ENCODE peak calls at places on chromosomes 4 and X, in six cellular contexts. One of them, this sample, is unnamed.

GRCh38 chrX:136954930-136955329 is 74.4 kb upstream of the RBMX start:
- DNase-seq in NCI-H774: no peak
- DNase-seq in mucosa of descending colon: no peak
- DNase-seq in stimulated activated CD4-positive, alpha-beta T cell treated with anti-CD3 and anti-CD28 coated beads, Interleukin-1b, Interleukin-23, amount 100 ng/mL, for 24 hours: no peak
- DNase-seq in GM04504: peak
- DNase-seq in choroid plexus epithelial cell: peak
- DNase-seq in this sample: no peak

GRCh38 chr4:7166981-7167700 is 25.2 kb upstream of the SORCS2 start:
- DNase-seq in NCI-H774: no peak
- DNase-seq in mucosa of descending colon: peak
- DNase-seq in stimulated activated CD4-positive, alpha-beta T cell treated with anti-CD3 and anti-CD28 coated beads, Interleukin-1b, Interleukin-23, amount 100 ng/mL, for 24 hours: no peak
- DNase-seq in GM04504: no peak
- DNase-seq in choroid plexus epithelial cell: no peak
- DNase-seq in this sample: no peak

GRCh38 chrX:143455045-143455444 is 62.2 kb downstream of the SPANXN3 start:
- DNase-seq in NCI-H774: no peak
- DNase-seq in mucosa of descending colon: no peak
- DNase-seq in stimulated activated CD4-positive, alpha-beta T cell treated with anti-CD3 and anti-CD28 coated beads, Interleukin-1b, Interleukin-23, amount 100 ng/mL, for 24 hours: no peak
- DNase-seq in GM04504: no peak
- DNase-seq in choroid plexus epithelial cell: peak
- DNase-seq in this sample: no peak

GRCh38 chr4:155999743-156000142 is 46.1 kb upstream of the CTSO start:
- DNase-seq in NCI-H774: no peak
- DNase-seq in mucosa of descending colon: no peak
- DNase-seq in stimulated activated CD4-positive, alpha-beta T cell treated with anti-CD3 and anti-CD28 coated beads, Interleukin-1b, Interleukin-23, amount 100 ng/mL, for 24 hours: no peak
- DNase-seq in GM04504: no peak
- DNase-seq in choroid plexus epithelial cell: peak
- DNase-seq in this sample: no peak

GRCh38 chr4:137655286-137655685 is 123.0 kb upstream of the PCDH18 start:
- DNase-seq in NCI-H774: no peak
- DNase-seq in mucosa of descending colon: no peak
- DNase-seq in stimulated activated CD4-positive, alpha-beta T cell treated with anti-CD3 and anti-CD28 coated beads, Interleukin-1b, Interleukin-23, amount 100 ng/mL, for 24 hours: no peak
- DNase-seq in GM04504: no peak
- DNase-seq in choroid plexus epithelial cell: no peak
- DNase-seq in this sample: no peak

GRCh38 chr4:1547131-1547862 is 136.8 kb downstream of the FAM53A start:
- DNase-seq in NCI-H774: no peak
- DNase-seq in mucosa of descending colon: no peak
- DNase-seq in stimulated activated CD4-positive, alpha-beta T cell treated with anti-CD3 and anti-CD28 coated beads, Interleukin-1b, Interleukin-23, amount 100 ng/mL, for 24 hours: no peak
- DNase-seq in GM04504: no peak
- DNase-seq in choroid plexus epithelial cell: no peak
- DNase-seq in this sample: no peak

GRCh38 chr4:92447265-92447905 is 143.6 kb downstream of the GRID2 start:
- DNase-seq in NCI-H774: no peak
- DNase-seq in mucosa of descending colon: no peak
- DNase-seq in stimulated activated CD4-positive, alpha-beta T cell treated with anti-CD3 and anti-CD28 coated beads, Interleukin-1b, Interleukin-23, amount 100 ng/mL, for 24 hours: no peak
- DNase-seq in GM04504: no peak
- DNase-seq in choroid plexus epithelial cell: no peak
- DNase-seq in this sample: no peak

GRCh38 chr4:158259955-158260575 is 49.8 kb downstream of the TMEM144 start:
- DNase-seq in NCI-H774: no peak
- DNase-seq in mucosa of descending colon: no peak
- DNase-seq in stimulated activated CD4-positive, alpha-beta T cell treated with anti-CD3 and anti-CD28 coated beads, Interleukin-1b, Interleukin-23, amount 100 ng/mL, for 24 hours: no peak
- DNase-seq in GM04504: no peak
- DNase-seq in choroid plexus epithelial cell: peak
- DNase-seq in this sample: no peak

GRCh38 chr4:76546282-76547166 is 111.5 kb downstream of the SHROOM3 start:
- DNase-seq in NCI-H774: no peak
- DNase-seq in mucosa of descending colon: no peak
- DNase-seq in stimulated activated CD4-positive, alpha-beta T cell treated with anti-CD3 and anti-CD28 coated beads, Interleukin-1b, Interleukin-23, amount 100 ng/mL, for 24 hours: no peak
- DNase-seq in GM04504: peak
- DNase-seq in choroid plexus epithelial cell: peak
- DNase-seq in this sample: no peak

GRCh38 chr4:118684873-118685811 is at the start of gene METTL14:
- DNase-seq in NCI-H774: peak
- DNase-seq in mucosa of descending colon: peak
- DNase-seq in stimulated activated CD4-positive, alpha-beta T cell treated with anti-CD3 and anti-CD28 coated beads, Interleukin-1b, Interleukin-23, amount 100 ng/mL, for 24 hours: peak
- DNase-seq in GM04504: peak
- DNase-seq in choroid plexus epithelial cell: peak
- DNase-seq in this sample: peak

GRCh38 chr4:184263910-184264732 is 46.4 kb upstream of the ENPP6 start:
- DNase-seq in NCI-H774: peak
- DNase-seq in mucosa of descending colon: peak
- DNase-seq in stimulated activated CD4-positive, alpha-beta T cell treated with anti-CD3 and anti-CD28 coated beads, Interleukin-1b, Interleukin-23, amount 100 ng/mL, for 24 hours: peak
- DNase-seq in GM04504: peak
- DNase-seq in choroid plexus epithelial cell: peak
- DNase-seq in this sample: peak

GRCh38 chrX:10569946-10570345 is 50.4 kb downstream of the MID1 start:
- DNase-seq in NCI-H774: no peak
- DNase-seq in mucosa of descending colon: no peak
- DNase-seq in stimulated activated CD4-positive, alpha-beta T cell treated with anti-CD3 and anti-CD28 coated beads, Interleukin-1b, Interleukin-23, amount 100 ng/mL, for 24 hours: no peak
- DNase-seq in GM04504: no peak
- DNase-seq in choroid plexus epithelial cell: peak
- DNase-seq in this sample: no peak

GRCh38 chr4:156109943-156110925 is 156.6 kb upstream of the CTSO start:
- DNase-seq in NCI-H774: no peak
- DNase-seq in mucosa of descending colon: no peak
- DNase-seq in stimulated activated CD4-positive, alpha-beta T cell treated with anti-CD3 and anti-CD28 coated beads, Interleukin-1b, Interleukin-23, amount 100 ng/mL, for 24 hours: no peak
- DNase-seq in GM04504: no peak
- DNase-seq in choroid plexus epithelial cell: peak
- DNase-seq in this sample: no peak

GRCh38 chr4:55181606-55182005 is 56.2 kb upstream of the KDR start:
- DNase-seq in NCI-H774: no peak
- DNase-seq in mucosa of descending colon: no peak
- DNase-seq in stimulated activated CD4-positive, alpha-beta T cell treated with anti-CD3 and anti-CD28 coated beads, Interleukin-1b, Interleukin-23, amount 100 ng/mL, for 24 hours: no peak
- DNase-seq in GM04504: no peak
- DNase-seq in choroid plexus epithelial cell: peak
- DNase-seq in this sample: no peak

GRCh38 chr4:95362906-95363578 is 185.7 kb downstream of the UNC5C start:
- DNase-seq in NCI-H774: no peak
- DNase-seq in mucosa of descending colon: no peak
- DNase-seq in stimulated activated CD4-positive, alpha-beta T cell treated with anti-CD3 and anti-CD28 coated beads, Interleukin-1b, Interleukin-23, amount 100 ng/mL, for 24 hours: no peak
- DNase-seq in GM04504: no peak
- DNase-seq in choroid plexus epithelial cell: peak
- DNase-seq in this sample: no peak

GRCh38 chrX:119118780-119119395 is 8.7 kb downstream of the KIAA1210 start:
- DNase-seq in NCI-H774: peak
- DNase-seq in mucosa of descending colon: peak
- DNase-seq in stimulated activated CD4-positive, alpha-beta T cell treated with anti-CD3 and anti-CD28 coated beads, Interleukin-1b, Interleukin-23, amount 100 ng/mL, for 24 hours: peak
- DNase-seq in GM04504: peak
- DNase-seq in choroid plexus epithelial cell: peak
- DNase-seq in this sample: no peak

GRCh38 chrX:104803219-104803618 is 237.2 kb downstream of the IL1RAPL2 start:
- DNase-seq in NCI-H774: no peak
- DNase-seq in mucosa of descending colon: no peak
- DNase-seq in stimulated activated CD4-positive, alpha-beta T cell treated with anti-CD3 and anti-CD28 coated beads, Interleukin-1b, Interleukin-23, amount 100 ng/mL, for 24 hours: no peak
- DNase-seq in GM04504: no peak
- DNase-seq in choroid plexus epithelial cell: no peak
- DNase-seq in this sample: no peak

GRCh38 chr4:184529283-184529682 is 54.9 kb upstream of the IRF2 start:
- DNase-seq in NCI-H774: no peak
- DNase-seq in mucosa of descending colon: no peak
- DNase-seq in stimulated activated CD4-positive, alpha-beta T cell treated with anti-CD3 and anti-CD28 coated beads, Interleukin-1b, Interleukin-23, amount 100 ng/mL, for 24 hours: no peak
- DNase-seq in GM04504: no peak
- DNase-seq in choroid plexus epithelial cell: no peak
- DNase-seq in this sample: no peak

GRCh38 chr4:40349561-40350198 is 14.5 kb downstream of the CHRNA9 start:
- DNase-seq in NCI-H774: peak
- DNase-seq in mucosa of descending colon: no peak
- DNase-seq in stimulated activated CD4-positive, alpha-beta T cell treated with anti-CD3 and anti-CD28 coated beads, Interleukin-1b, Interleukin-23, amount 100 ng/mL, for 24 hours: no peak
- DNase-seq in GM04504: no peak
- DNase-seq in choroid plexus epithelial cell: peak
- DNase-seq in this sample: no peak

GRCh38 chrX:115183980-115184379 is 5.2 kb upstream of the RBMXL3 start:
- DNase-seq in NCI-H774: no peak
- DNase-seq in mucosa of descending colon: no peak
- DNase-seq in stimulated activated CD4-positive, alpha-beta T cell treated with anti-CD3 and anti-CD28 coated beads, Interleukin-1b, Interleukin-23, amount 100 ng/mL, for 24 hours: no peak
- DNase-seq in GM04504: peak
- DNase-seq in choroid plexus epithelial cell: peak
- DNase-seq in this sample: no peak

GRCh38 chrX:71454222-71454621 is 78.7 kb upstream of the OGT start:
- DNase-seq in NCI-H774: no peak
- DNase-seq in mucosa of descending colon: no peak
- DNase-seq in stimulated activated CD4-positive, alpha-beta T cell treated with anti-CD3 and anti-CD28 coated beads, Interleukin-1b, Interleukin-23, amount 100 ng/mL, for 24 hours: no peak
- DNase-seq in GM04504: no peak
- DNase-seq in choroid plexus epithelial cell: peak
- DNase-seq in this sample: no peak

GRCh38 chrX:155259752-155260151 is 4.5 kb downstream of the RAB39B start:
- DNase-seq in NCI-H774: no peak
- DNase-seq in mucosa of descending colon: no peak
- DNase-seq in stimulated activated CD4-positive, alpha-beta T cell treated with anti-CD3 and anti-CD28 coated beads, Interleukin-1b, Interleukin-23, amount 100 ng/mL, for 24 hours: no peak
- DNase-seq in GM04504: no peak
- DNase-seq in choroid plexus epithelial cell: no peak
- DNase-seq in this sample: no peak

GRCh38 chr4:41142356-41142755 is 72.0 kb downstream of the APBB2 start:
- DNase-seq in NCI-H774: no peak
- DNase-seq in mucosa of descending colon: no peak
- DNase-seq in stimulated activated CD4-positive, alpha-beta T cell treated with anti-CD3 and anti-CD28 coated beads, Interleukin-1b, Interleukin-23, amount 100 ng/mL, for 24 hours: no peak
- DNase-seq in GM04504: no peak
- DNase-seq in choroid plexus epithelial cell: no peak
- DNase-seq in this sample: no peak

GRCh38 chr4:113012776-113013175 is 36.7 kb upstream of the ANK2 start:
- DNase-seq in NCI-H774: no peak
- DNase-seq in mucosa of descending colon: no peak
- DNase-seq in stimulated activated CD4-positive, alpha-beta T cell treated with anti-CD3 and anti-CD28 coated beads, Interleukin-1b, Interleukin-23, amount 100 ng/mL, for 24 hours: no peak
- DNase-seq in GM04504: no peak
- DNase-seq in choroid plexus epithelial cell: peak
- DNase-seq in this sample: no peak

GRCh38 chr4:102281171-102281842 is 64.0 kb downstream of the SLC39A8 start:
- DNase-seq in NCI-H774: no peak
- DNase-seq in mucosa of descending colon: no peak
- DNase-seq in stimulated activated CD4-positive, alpha-beta T cell treated with anti-CD3 and anti-CD28 coated beads, Interleukin-1b, Interleukin-23, amount 100 ng/mL, for 24 hours: no peak
- DNase-seq in GM04504: no peak
- DNase-seq in choroid plexus epithelial cell: no peak
- DNase-seq in this sample: no peak

GRCh38 chrX:281166-281999 is at the start of gene PLCXD1:
- DNase-seq in NCI-H774: no peak
- DNase-seq in mucosa of descending colon: peak
- DNase-seq in stimulated activated CD4-positive, alpha-beta T cell treated with anti-CD3 and anti-CD28 coated beads, Interleukin-1b, Interleukin-23, amount 100 ng/mL, for 24 hours: no peak
- DNase-seq in GM04504: no peak
- DNase-seq in choroid plexus epithelial cell: peak
- DNase-seq in this sample: no peak

GRCh38 chr4:147530153-147530552 is 49.3 kb downstream of the EDNRA start:
- DNase-seq in NCI-H774: no peak
- DNase-seq in mucosa of descending colon: no peak
- DNase-seq in stimulated activated CD4-positive, alpha-beta T cell treated with anti-CD3 and anti-CD28 coated beads, Interleukin-1b, Interleukin-23, amount 100 ng/mL, for 24 hours: no peak
- DNase-seq in GM04504: no peak
- DNase-seq in choroid plexus epithelial cell: no peak
- DNase-seq in this sample: no peak

GRCh38 chr4:10078481-10079233 is 37.9 kb downstream of the WDR1 start:
- DNase-seq in NCI-H774: no peak
- DNase-seq in mucosa of descending colon: no peak
- DNase-seq in stimulated activated CD4-positive, alpha-beta T cell treated with anti-CD3 and anti-CD28 coated beads, Interleukin-1b, Interleukin-23, amount 100 ng/mL, for 24 hours: no peak
- DNase-seq in GM04504: no peak
- DNase-seq in choroid plexus epithelial cell: no peak
- DNase-seq in this sample: no peak

GRCh38 chr4:139368990-139369389 is 66.7 kb upstream of the NDUFC1 start:
- DNase-seq in NCI-H774: peak
- DNase-seq in mucosa of descending colon: no peak
- DNase-seq in stimulated activated CD4-positive, alpha-beta T cell treated with anti-CD3 and anti-CD28 coated beads, Interleukin-1b, Interleukin-23, amount 100 ng/mL, for 24 hours: no peak
- DNase-seq in GM04504: no peak
- DNase-seq in choroid plexus epithelial cell: peak
- DNase-seq in this sample: no peak

GRCh38 chrX:108735680-108736508 is 469 bp downstream of the IRS4 start:
- DNase-seq in NCI-H774: no peak
- DNase-seq in mucosa of descending colon: no peak
- DNase-seq in stimulated activated CD4-positive, alpha-beta T cell treated with anti-CD3 and anti-CD28 coated beads, Interleukin-1b, Interleukin-23, amount 100 ng/mL, for 24 hours: no peak
- DNase-seq in GM04504: no peak
- DNase-seq in choroid plexus epithelial cell: peak
- DNase-seq in this sample: no peak

GRCh38 chr4:10245761-10246160 is 129.2 kb upstream of the WDR1 start:
- DNase-seq in NCI-H774: no peak
- DNase-seq in mucosa of descending colon: no peak
- DNase-seq in stimulated activated CD4-positive, alpha-beta T cell treated with anti-CD3 and anti-CD28 coated beads, Interleukin-1b, Interleukin-23, amount 100 ng/mL, for 24 hours: no peak
- DNase-seq in GM04504: no peak
- DNase-seq in choroid plexus epithelial cell: no peak
- DNase-seq in this sample: no peak

GRCh38 chr4:119939066-119939995 is 127.3 kb downstream of the MAD2L1 start:
- DNase-seq in NCI-H774: no peak
- DNase-seq in mucosa of descending colon: no peak
- DNase-seq in stimulated activated CD4-positive, alpha-beta T cell treated with anti-CD3 and anti-CD28 coated beads, Interleukin-1b, Interleukin-23, amount 100 ng/mL, for 24 hours: no peak
- DNase-seq in GM04504: no peak
- DNase-seq in choroid plexus epithelial cell: peak
- DNase-seq in this sample: no peak